ENCODE peak calls at places on chromosomes 3 and 15, in four cellular contexts. One of them, this sample, is unnamed.

GRCh38 chr3:188976407-188976806 is 195.4 kb upstream of the TPRG1 start:
- DNase-seq in brain microvascular endothelial cell: no peak
- DNase-seq in LHCN-M2: no peak
- DNase-seq in nucleus accumbens: no peak
- DNase-seq in this sample: no peak

GRCh38 chr15:88089019-88089603 is 167.4 kb downstream of the NTRK3 start:
- DNase-seq in brain microvascular endothelial cell: no peak
- DNase-seq in LHCN-M2: no peak
- DNase-seq in nucleus accumbens: no peak
- DNase-seq in this sample: peak

GRCh38 chr3:4376499-4376898 is 73.3 kb downstream of the SETMAR start:
- DNase-seq in brain microvascular endothelial cell: no peak
- DNase-seq in LHCN-M2: no peak
- DNase-seq in nucleus accumbens: no peak
- DNase-seq in this sample: peak

GRCh38 chr3:9916734-9917680 is at the start of gene IL17RC:
- DNase-seq in brain microvascular endothelial cell: peak
- DNase-seq in LHCN-M2: peak
- DNase-seq in nucleus accumbens: peak
- DNase-seq in this sample: peak

GRCh38 chr3:78645628-78646310 is 1122.0 kb downstream of the ROBO1 start:
- DNase-seq in brain microvascular endothelial cell: peak
- DNase-seq in LHCN-M2: peak
- DNase-seq in nucleus accumbens: no peak
- DNase-seq in this sample: peak

GRCh38 chr3:129617381-129618185 is 11.1 kb upstream of the PLXND1 start:
- DNase-seq in brain microvascular endothelial cell: no peak
- DNase-seq in LHCN-M2: no peak
- DNase-seq in nucleus accumbens: no peak
- DNase-seq in this sample: no peak

GRCh38 chr3:187804120-187805106 is 59.1 kb upstream of the BCL6 start:
- DNase-seq in brain microvascular endothelial cell: no peak
- DNase-seq in LHCN-M2: no peak
- DNase-seq in nucleus accumbens: no peak
- DNase-seq in this sample: no peak

GRCh38 chr3:66666362-66666761 is 165.5 kb upstream of the LRIG1 start:
- DNase-seq in brain microvascular endothelial cell: no peak
- DNase-seq in LHCN-M2: no peak
- DNase-seq in nucleus accumbens: no peak
- DNase-seq in this sample: peak

GRCh38 chr15:55740981-55741591 is 1.9 kb downstream of the PRTG start:
- DNase-seq in brain microvascular endothelial cell: no peak
- DNase-seq in LHCN-M2: no peak
- DNase-seq in nucleus accumbens: no peak
- DNase-seq in this sample: no peak

GRCh38 chr3:132615911-132616310 is 18.8 kb downstream of the ACKR4 start:
- DNase-seq in brain microvascular endothelial cell: no peak
- DNase-seq in LHCN-M2: peak
- DNase-seq in nucleus accumbens: no peak
- DNase-seq in this sample: no peak

GRCh38 chr15:38554354-38554753 is 10.3 kb downstream of the RASGRP1 start:
- DNase-seq in brain microvascular endothelial cell: peak
- DNase-seq in LHCN-M2: no peak
- DNase-seq in nucleus accumbens: no peak
- DNase-seq in this sample: no peak

This sample was measured in fibroblast of lung.